ENCODE peak calls at places on chromosomes 7 and 10, in four cellular contexts. One of them, this sample, is unnamed.

GRCh38 chr7:44131173-44132009 is 8.0 kb upstream of the POLD2 start:
- DNase-seq in K562: no peak
- DNase-seq in GM12878: no peak
- DNase-seq in WTC11: peak; percentile 58
- DNase-seq in this sample: peak; percentile 96

GRCh38 chr10:100670368-100670767 is 75.0 kb upstream of the PAX2 start:
- DNase-seq in K562: no peak
- DNase-seq in GM12878: no peak
- DNase-seq in WTC11: no peak
- DNase-seq in this sample: no peak

GRCh38 chr7:49158321-49158720 is 234.0 kb downstream of the CDC14C start:
- DNase-seq in GM12878: no peak
- DNase-seq in WTC11: no peak
- DNase-seq in K562: no peak
- DNase-seq in this sample: no peak

GRCh38 chr7:82950436-82950835 is 212.2 kb downstream of the PCLO start:
- DNase-seq in GM12878: no peak
- DNase-seq in K562: no peak
- DNase-seq in WTC11: no peak
- DNase-seq in this sample: no peak

GRCh38 chr7:13981070-13981469 is 8.4 kb downstream of the ETV1 start:
- DNase-seq in GM12878: no peak
- DNase-seq in K562: peak; percentile 77
- DNase-seq in WTC11: no peak
- DNase-seq in this sample: no peak

GRCh38 chr10:91653214-91653875 is 20.5 kb upstream of the PPP1R3C start:
- DNase-seq in GM12878: no peak
- DNase-seq in WTC11: no peak
- DNase-seq in K562: no peak
- DNase-seq in this sample: no peak

GRCh38 chr10:51886438-51887068 is 187.2 kb upstream of the CSTF2T start:
- DNase-seq in WTC11: no peak
- DNase-seq in K562: no peak
- DNase-seq in GM12878: no peak
- DNase-seq in this sample: no peak

GRCh38 chr7:148563583-148564274 is 26.8 kb upstream of the C7orf33 start:
- DNase-seq in WTC11: no peak
- DNase-seq in GM12878: no peak
- DNase-seq in K562: no peak
- DNase-seq in this sample: no peak

GRCh38 chr7:64312826-64313225 is 935 bp upstream of the ZNF736 start:
- DNase-seq in WTC11: no peak
- DNase-seq in K562: no peak
- DNase-seq in GM12878: no peak
- DNase-seq in this sample: no peak

DNA sequence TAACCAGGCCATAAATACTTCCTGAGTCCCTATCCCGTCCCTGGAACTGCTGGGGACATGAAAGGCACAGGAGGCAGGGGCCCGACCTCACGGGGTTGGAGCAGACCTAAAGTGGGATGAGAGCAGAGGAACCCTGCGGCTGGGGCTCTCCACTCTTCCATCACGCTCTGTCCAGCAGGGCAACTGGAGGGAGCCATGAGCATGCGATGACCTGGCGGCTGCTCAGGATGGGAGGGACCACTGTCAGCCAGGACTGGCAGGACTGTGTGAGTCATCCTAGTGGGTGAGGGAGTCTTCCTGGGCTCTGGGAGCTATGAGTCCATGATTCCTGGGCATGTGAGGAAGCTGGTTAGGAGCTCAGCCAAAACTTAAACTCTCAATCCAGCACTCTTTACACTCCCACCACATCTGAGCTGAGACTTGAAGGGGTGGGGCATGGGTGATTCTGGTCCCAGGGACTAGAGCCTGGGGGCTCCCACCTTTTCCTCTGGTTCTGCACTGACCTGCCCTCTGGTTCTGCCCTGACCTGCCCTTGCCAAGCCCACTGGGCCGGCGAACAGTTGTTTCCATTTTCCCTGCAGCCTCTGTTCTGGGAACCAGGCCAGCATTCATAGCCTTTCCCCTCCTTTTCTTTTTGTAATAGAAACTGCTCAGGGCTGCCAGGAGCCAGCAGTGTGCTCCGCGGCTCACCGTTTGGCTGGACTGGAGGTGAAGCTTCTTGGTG is 47.1 kb downstream of the SYPL1 start:
- DNase-seq in K562: no peak
- DNase-seq in WTC11: no peak
- DNase-seq in GM12878: no peak
- DNase-seq in this sample: peak; percentile 78
- TF ChIP-seq ETV6 in K562: no peak
- TF ChIP-seq ETV6 in WTC11: no peak
- TF ChIP-seq ETV6 in GM12878: no peak
- TF ChIP-seq ETV6 in this sample: no peak

GRCh38 chr7:28956608-28957063 is 1.5 kb downstream of the TRIL start:
- DNase-seq in WTC11: peak; percentile 88
- DNase-seq in K562: no peak
- DNase-seq in GM12878: no peak
- DNase-seq in this sample: peak; percentile 48
- TF ChIP-seq ETV6 in WTC11: peak; percentile 16
- TF ChIP-seq ETV6 in K562: no peak
- TF ChIP-seq ETV6 in GM12878: no peak
- TF ChIP-seq ETV6 in this sample: no peak

GRCh38 chr7:40520986-40521738 is 386.4 kb downstream of the SUGCT start:
- DNase-seq in WTC11: no peak
- DNase-seq in GM12878: no peak
- DNase-seq in K562: no peak
- DNase-seq in this sample: no peak
- TF ChIP-seq ETV6 in WTC11: no peak
- TF ChIP-seq ETV6 in GM12878: no peak
- TF ChIP-seq ETV6 in K562: no peak
- TF ChIP-seq ETV6 in this sample: no peak

DNA sequence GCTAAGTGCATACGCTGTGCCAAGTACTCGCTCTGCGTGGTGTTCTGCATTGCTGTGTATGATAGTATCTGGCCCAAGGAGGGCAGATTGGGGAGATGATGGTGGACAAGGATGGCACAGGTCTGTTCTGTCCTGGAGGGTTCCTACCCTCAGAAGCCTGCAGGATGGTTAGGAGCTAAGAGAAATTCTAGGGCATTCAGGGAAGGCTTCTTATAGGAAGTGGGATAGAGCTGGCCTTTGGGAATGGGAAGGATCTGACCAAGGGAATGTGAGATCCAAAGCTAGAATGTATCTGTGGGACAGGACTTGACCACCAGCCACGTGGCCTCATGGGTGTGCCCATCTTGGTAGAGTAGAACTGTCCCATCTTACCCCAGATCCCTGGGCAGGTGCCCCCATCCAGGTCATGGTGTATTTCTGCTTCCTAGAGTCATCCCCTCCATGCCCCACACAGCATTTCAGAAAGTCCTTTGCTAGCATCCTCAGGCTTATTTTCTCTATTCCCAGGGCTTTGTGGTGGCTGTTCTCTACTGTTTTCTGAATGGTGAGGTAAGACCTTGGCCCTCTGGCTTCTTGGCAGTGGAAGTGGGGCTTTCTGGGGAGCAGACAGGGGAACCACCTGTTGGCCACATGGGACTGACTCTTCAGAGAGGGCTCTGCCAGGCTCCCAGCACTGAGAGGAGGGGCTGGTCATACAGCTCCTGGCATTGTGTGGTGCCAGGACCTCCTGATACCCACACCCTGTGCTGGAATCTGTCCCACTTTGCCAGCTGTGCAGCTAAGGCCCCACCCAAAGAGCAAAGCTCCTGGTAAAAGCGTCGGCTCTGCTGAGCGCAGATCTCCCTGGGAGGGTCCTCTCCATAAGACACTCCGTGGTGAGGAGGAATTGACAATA is 52.5 kb downstream of the ADCYAP1R1 start:
- DNase-seq in GM12878: no peak
- DNase-seq in K562: no peak
- DNase-seq in WTC11: no peak
- DNase-seq in this sample: no peak
- TF ChIP-seq ETV6 in GM12878: no peak
- TF ChIP-seq ETV6 in K562: no peak
- TF ChIP-seq ETV6 in WTC11: no peak
- TF ChIP-seq ETV6 in this sample: no peak

GRCh38 chr10:103544657-103545310 is 51.3 kb downstream of the NEURL1 start:
- DNase-seq in WTC11: no peak
- DNase-seq in GM12878: no peak
- DNase-seq in K562: no peak
- DNase-seq in this sample: no peak
- TF ChIP-seq ETV6 in WTC11: no peak
- TF ChIP-seq ETV6 in GM12878: no peak
- TF ChIP-seq ETV6 in K562: no peak
- TF ChIP-seq ETV6 in this sample: no peak

GRCh38 chr10:42776681-42777080 is 5.9 kb upstream of the BMS1 start:
- DNase-seq in K562: no peak
- DNase-seq in GM12878: no peak
- DNase-seq in WTC11: no peak
- DNase-seq in this sample: no peak
- TF ChIP-seq ETV6 in K562: no peak
- TF ChIP-seq ETV6 in GM12878: no peak
- TF ChIP-seq ETV6 in WTC11: no peak
- TF ChIP-seq ETV6 in this sample: no peak

GRCh38 chr7:97018775-97019535 is 5.7 kb downstream of the DLX5 start:
- DNase-seq in GM12878: no peak
- DNase-seq in K562: no peak
- DNase-seq in WTC11: no peak
- DNase-seq in this sample: no peak
- TF ChIP-seq ETV6 in GM12878: no peak
- TF ChIP-seq ETV6 in K562: no peak
- TF ChIP-seq ETV6 in WTC11: no peak
- TF ChIP-seq ETV6 in this sample: no peak

GRCh38 chr10:132542819-132543218 is 5.2 kb downstream of the INPP5A start:
- DNase-seq in K562: no peak
- DNase-seq in GM12878: no peak
- DNase-seq in WTC11: no peak
- DNase-seq in this sample: no peak

GRCh38 chr10:132541601-132542011 is 4.0 kb downstream of the INPP5A start:
- DNase-seq in GM12878: no peak
- DNase-seq in WTC11: peak; percentile 11
- DNase-seq in K562: no peak
- DNase-seq in this sample: no peak

GRCh38 chr10:132540456-132540855 is 2.9 kb downstream of the INPP5A start:
- DNase-seq in WTC11: peak; percentile 23
- DNase-seq in GM12878: no peak
- DNase-seq in K562: no peak
- DNase-seq in this sample: no peak

GRCh38 chr10:132541129-132541528 is 3.5 kb downstream of the INPP5A start:
- DNase-seq in GM12878: no peak
- DNase-seq in WTC11: peak; percentile 8
- DNase-seq in K562: no peak
- DNase-seq in this sample: no peak

GRCh38 chr10:132542086-132542775 is 4.6 kb downstream of the INPP5A start:
- DNase-seq in K562: no peak
- DNase-seq in GM12878: no peak
- DNase-seq in WTC11: peak; percentile 16
- DNase-seq in this sample: no peak
- TF ChIP-seq ETV6 in K562: no peak
- TF ChIP-seq ETV6 in GM12878: no peak
- TF ChIP-seq ETV6 in WTC11: no peak
- TF ChIP-seq ETV6 in this sample: no peak

DNA sequence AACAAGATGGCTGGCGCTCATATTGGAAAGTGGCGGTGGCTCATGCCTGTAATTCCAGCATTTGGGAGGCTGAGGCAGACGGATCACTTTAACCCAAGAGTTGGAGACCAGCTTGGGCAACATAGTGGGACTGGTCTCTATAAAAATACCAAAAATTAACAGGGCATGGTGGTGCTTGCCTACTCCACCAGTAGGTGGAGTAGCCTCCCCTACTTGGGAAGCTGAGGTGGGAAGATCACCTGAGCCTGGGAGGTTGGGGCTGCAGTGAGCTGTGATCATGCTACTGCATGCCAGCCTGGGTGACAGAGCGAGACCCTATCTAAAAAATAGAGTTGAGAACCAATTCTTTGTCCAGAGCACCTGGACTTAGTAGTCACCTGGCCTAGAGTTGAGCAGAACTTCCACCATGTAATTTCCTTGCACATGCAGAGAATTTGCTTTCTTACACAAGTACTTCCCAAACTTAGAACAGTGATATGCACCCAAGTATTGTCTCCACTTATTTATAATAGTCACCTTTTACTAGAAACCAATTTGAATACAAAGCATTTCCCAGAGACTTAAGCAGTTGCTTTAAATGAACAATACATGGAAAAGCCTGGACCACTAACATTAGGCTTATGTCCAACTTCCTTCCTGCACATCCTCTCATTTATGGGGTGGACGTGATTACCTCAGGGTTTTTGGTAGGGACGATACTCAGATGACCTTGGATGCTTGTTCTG is 15.9 kb downstream of the LAMB4 start:
- DNase-seq in GM12878: no peak
- DNase-seq in K562: no peak
- DNase-seq in WTC11: peak; percentile 59
- DNase-seq in this sample: peak; percentile 31
- TF ChIP-seq ETV6 in GM12878: no peak
- TF ChIP-seq ETV6 in K562: no peak
- TF ChIP-seq ETV6 in WTC11: no peak
- TF ChIP-seq ETV6 in this sample: no peak